ENCODE peak calls at places on chromosomes 11 and 22, in six cellular contexts. One of them, this sample, is unnamed.

GRCh38 chr11:67698247-67698646 is 23.8 kb upstream of the ALDH3B2 start:
- DNase-seq in GM23248: peak
- DNase-seq in PC-3: no peak
- DNase-seq in HCT116: peak
- DNase-seq in neuronal stem cell: no peak
- DNase-seq in IMR-90: no peak
- DNase-seq in this sample: peak

GRCh38 chr11:86103808-86104207 is 34.9 kb upstream of the PICALM start:
- DNase-seq in IMR-90: peak
- DNase-seq in neuronal stem cell: no peak
- DNase-seq in GM23248: no peak
- DNase-seq in HCT116: no peak
- DNase-seq in PC-3: peak
- DNase-seq in this sample: no peak

GRCh38 chr11:28621648-28622215 is 513.5 kb downstream of the METTL15 start:
- DNase-seq in GM23248: peak
- DNase-seq in neuronal stem cell: no peak
- DNase-seq in IMR-90: peak
- DNase-seq in PC-3: no peak
- DNase-seq in HCT116: no peak
- DNase-seq in this sample: no peak

GRCh38 chr22:38481871-38482332 is 14.0 kb downstream of the KDELR3 start:
- DNase-seq in IMR-90: no peak
- DNase-seq in HCT116: no peak
- DNase-seq in PC-3: no peak
- DNase-seq in neuronal stem cell: no peak
- DNase-seq in GM23248: no peak
- DNase-seq in this sample: peak

GRCh38 chr11:66668653-66669430 is 8.8 kb downstream of the RBM4B start:
- DNase-seq in GM23248: no peak
- DNase-seq in HCT116: no peak
- DNase-seq in PC-3: no peak
- DNase-seq in IMR-90: no peak
- DNase-seq in neuronal stem cell: no peak
- DNase-seq in this sample: no peak

GRCh38 chr11:65277878-65278277 is 16.1 kb downstream of the POLA2 start:
- DNase-seq in IMR-90: no peak
- DNase-seq in GM23248: no peak
- DNase-seq in PC-3: no peak
- DNase-seq in HCT116: no peak
- DNase-seq in neuronal stem cell: no peak
- DNase-seq in this sample: no peak

GRCh38 chr22:40560551-40560950 is 76.0 kb downstream of the MRTFA start:
- DNase-seq in IMR-90: peak
- DNase-seq in neuronal stem cell: no peak
- DNase-seq in HCT116: no peak
- DNase-seq in GM23248: peak
- DNase-seq in PC-3: no peak
- DNase-seq in this sample: no peak

GRCh38 chr11:64035581-64035980 is at the start of gene FLRT1:
- DNase-seq in IMR-90: no peak
- DNase-seq in PC-3: no peak
- DNase-seq in GM23248: peak
- DNase-seq in HCT116: no peak
- DNase-seq in neuronal stem cell: no peak
- DNase-seq in this sample: no peak

GRCh38 chr22:44664149-44664548 is 37.9 kb upstream of the PRR5 start:
- DNase-seq in neuronal stem cell: no peak
- DNase-seq in HCT116: no peak
- DNase-seq in IMR-90: peak
- DNase-seq in PC-3: no peak
- DNase-seq in GM23248: no peak
- DNase-seq in this sample: no peak

GRCh38 chr11:65584102-65584501 is 8.2 kb downstream of the EHBP1L1 start:
- DNase-seq in neuronal stem cell: no peak
- DNase-seq in IMR-90: no peak
- DNase-seq in PC-3: no peak
- DNase-seq in HCT116: no peak
- DNase-seq in GM23248: no peak
- DNase-seq in this sample: no peak

GRCh38 chr11:35484435-35484834 is 41.0 kb downstream of the PAMR1 start:
- DNase-seq in HCT116: no peak
- DNase-seq in IMR-90: peak
- DNase-seq in PC-3: peak
- DNase-seq in neuronal stem cell: no peak
- DNase-seq in GM23248: peak
- DNase-seq in this sample: no peak

GRCh38 chr11:20090654-20091374 is 69.5 kb downstream of the DBX1 start:
- DNase-seq in IMR-90: no peak
- DNase-seq in HCT116: no peak
- DNase-seq in GM23248: no peak
- DNase-seq in neuronal stem cell: no peak
- DNase-seq in PC-3: no peak
- DNase-seq in this sample: no peak

GRCh38 chr11:123407124-123407995 is 22.7 kb upstream of the GRAMD1B start:
- DNase-seq in HCT116: peak
- DNase-seq in neuronal stem cell: peak
- DNase-seq in PC-3: peak
- DNase-seq in IMR-90: peak
- DNase-seq in GM23248: peak
- DNase-seq in this sample: peak

GRCh38 chr11:8477680-8478079 is 116.3 kb downstream of the STK33 start:
- DNase-seq in IMR-90: no peak
- DNase-seq in HCT116: no peak
- DNase-seq in GM23248: no peak
- DNase-seq in PC-3: no peak
- DNase-seq in neuronal stem cell: no peak
- DNase-seq in this sample: no peak

GRCh38 chr11:11038339-11039248 is 180.7 kb upstream of the ZBED5 start:
- DNase-seq in GM23248: no peak
- DNase-seq in HCT116: no peak
- DNase-seq in IMR-90: no peak
- DNase-seq in neuronal stem cell: no peak
- DNase-seq in PC-3: no peak
- DNase-seq in this sample: no peak

GRCh38 chr22:49305966-49306631 is 521.6 kb downstream of the BRD1 start:
- DNase-seq in IMR-90: no peak
- DNase-seq in HCT116: no peak
- DNase-seq in GM23248: no peak
- DNase-seq in PC-3: no peak
- DNase-seq in neuronal stem cell: no peak
- DNase-seq in this sample: peak

GRCh38 chr22:29011200-29011867 is 50.3 kb downstream of the C22orf31 start:
- DNase-seq in HCT116: no peak
- DNase-seq in GM23248: no peak
- DNase-seq in IMR-90: no peak
- DNase-seq in neuronal stem cell: peak
- DNase-seq in PC-3: no peak
- DNase-seq in this sample: peak

GRCh38 chr11:62804310-62805043 is 763 bp downstream of the NXF1 start:
- DNase-seq in GM23248: peak
- DNase-seq in HCT116: no peak
- DNase-seq in IMR-90: peak
- DNase-seq in neuronal stem cell: no peak
- DNase-seq in PC-3: peak
- DNase-seq in this sample: no peak

GRCh38 chr11:94128171-94128745 is 383 bp upstream of the PANX1 start:
- DNase-seq in GM23248: peak
- DNase-seq in IMR-90: no peak
- DNase-seq in neuronal stem cell: no peak
- DNase-seq in PC-3: no peak
- DNase-seq in HCT116: no peak
- DNase-seq in this sample: no peak

DNA sequence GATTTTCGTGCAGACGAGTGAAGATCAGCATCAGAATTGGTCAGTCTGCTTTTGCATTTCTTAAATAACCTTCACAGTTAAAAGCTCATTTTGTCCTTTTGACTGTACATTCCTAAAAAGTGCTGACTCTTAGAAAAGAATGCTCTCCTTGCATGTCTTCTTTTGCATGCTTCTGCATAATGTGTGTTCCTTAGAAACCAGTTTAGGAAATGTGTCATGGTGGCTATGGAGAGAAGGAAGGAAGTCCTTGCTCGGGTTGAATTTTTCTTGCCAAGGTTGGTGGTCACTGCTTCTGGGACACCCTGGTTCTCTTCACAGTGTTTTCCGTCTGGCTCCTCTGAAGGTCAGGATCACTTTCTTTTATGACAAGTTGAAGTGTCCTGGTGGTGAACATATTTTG is 6.8 kb downstream of the AP2A2 start:
- DNase-seq in GM23248: peak
- DNase-seq in neuronal stem cell: no peak
- DNase-seq in IMR-90: no peak
- DNase-seq in HCT116: no peak
- DNase-seq in PC-3: no peak
- DNase-seq in this sample: no peak
- H3K9ac ChIP-seq in GM23248: no peak
- H3K9ac ChIP-seq in neuronal stem cell: no peak
- H3K9ac ChIP-seq in IMR-90: no peak
- H3K9ac ChIP-seq in HCT116: no peak
- H3K9ac ChIP-seq in PC-3: no peak
- H3K9ac ChIP-seq in this sample: no peak

DNA sequence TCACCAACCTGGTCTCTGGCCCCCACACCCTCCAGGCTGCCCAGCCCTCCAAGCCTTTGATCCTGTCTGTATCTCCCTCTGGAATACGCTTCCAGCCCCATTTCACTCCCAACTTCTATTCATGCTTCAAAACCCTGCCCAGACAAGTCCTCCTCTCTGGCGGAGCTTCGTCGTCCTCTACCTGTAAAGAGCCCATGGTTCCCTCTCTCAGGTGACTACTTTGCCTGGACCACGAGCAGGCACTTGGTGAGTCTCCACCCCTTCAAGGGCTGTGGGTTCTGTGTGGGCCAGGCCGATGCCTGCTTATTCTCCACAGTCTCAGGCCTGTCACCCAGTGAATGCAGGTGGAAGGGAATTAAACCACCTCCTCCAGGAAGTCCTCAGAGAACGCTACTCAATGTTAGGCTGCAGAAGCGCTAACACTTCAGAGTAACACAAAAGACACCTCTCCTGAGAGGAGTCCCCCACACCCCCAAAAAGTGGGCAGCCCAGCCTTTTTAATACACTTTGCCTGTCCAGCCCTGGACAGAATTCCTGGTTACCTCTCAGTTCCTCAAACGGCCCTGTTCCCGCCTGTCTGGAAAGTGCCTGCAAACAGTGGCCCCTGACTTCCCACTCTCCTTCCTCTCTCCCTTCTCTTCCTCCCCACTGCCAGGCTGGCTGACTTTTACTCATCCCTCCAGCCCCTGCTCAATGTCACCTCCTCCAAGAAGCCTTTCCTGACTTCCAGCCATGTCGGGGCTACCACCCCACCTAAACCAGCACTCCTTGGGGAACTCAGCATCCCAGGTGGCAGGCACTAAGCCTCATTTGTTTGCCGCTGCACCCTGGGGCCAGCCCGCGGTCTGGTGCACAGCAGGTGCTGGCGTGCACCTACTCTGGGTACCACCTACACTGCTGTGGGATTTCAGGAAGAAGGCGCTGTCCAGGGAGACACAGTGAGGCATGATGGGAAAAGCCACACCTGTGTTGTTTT is 9.0 kb downstream of the RAC2 start:
- DNase-seq in IMR-90: no peak
- DNase-seq in PC-3: no peak
- DNase-seq in HCT116: no peak
- DNase-seq in GM23248: no peak
- DNase-seq in neuronal stem cell: no peak
- DNase-seq in this sample: peak
- H3K9ac ChIP-seq in IMR-90: no peak
- H3K9ac ChIP-seq in PC-3: no peak
- H3K9ac ChIP-seq in HCT116: peak
- H3K9ac ChIP-seq in GM23248: no peak
- H3K9ac ChIP-seq in neuronal stem cell: no peak
- H3K9ac ChIP-seq in this sample: no peak

GRCh38 chr22:17999851-18000250 is 24.5 kb downstream of the MICAL3 start:
- DNase-seq in GM23248: no peak
- DNase-seq in IMR-90: no peak
- DNase-seq in neuronal stem cell: no peak
- DNase-seq in PC-3: peak
- DNase-seq in HCT116: no peak
- DNase-seq in this sample: peak
- H3K9ac ChIP-seq in GM23248: peak
- H3K9ac ChIP-seq in IMR-90: peak
- H3K9ac ChIP-seq in neuronal stem cell: no peak
- H3K9ac ChIP-seq in PC-3: peak
- H3K9ac ChIP-seq in HCT116: peak
- H3K9ac ChIP-seq in this sample: no peak

DNA sequence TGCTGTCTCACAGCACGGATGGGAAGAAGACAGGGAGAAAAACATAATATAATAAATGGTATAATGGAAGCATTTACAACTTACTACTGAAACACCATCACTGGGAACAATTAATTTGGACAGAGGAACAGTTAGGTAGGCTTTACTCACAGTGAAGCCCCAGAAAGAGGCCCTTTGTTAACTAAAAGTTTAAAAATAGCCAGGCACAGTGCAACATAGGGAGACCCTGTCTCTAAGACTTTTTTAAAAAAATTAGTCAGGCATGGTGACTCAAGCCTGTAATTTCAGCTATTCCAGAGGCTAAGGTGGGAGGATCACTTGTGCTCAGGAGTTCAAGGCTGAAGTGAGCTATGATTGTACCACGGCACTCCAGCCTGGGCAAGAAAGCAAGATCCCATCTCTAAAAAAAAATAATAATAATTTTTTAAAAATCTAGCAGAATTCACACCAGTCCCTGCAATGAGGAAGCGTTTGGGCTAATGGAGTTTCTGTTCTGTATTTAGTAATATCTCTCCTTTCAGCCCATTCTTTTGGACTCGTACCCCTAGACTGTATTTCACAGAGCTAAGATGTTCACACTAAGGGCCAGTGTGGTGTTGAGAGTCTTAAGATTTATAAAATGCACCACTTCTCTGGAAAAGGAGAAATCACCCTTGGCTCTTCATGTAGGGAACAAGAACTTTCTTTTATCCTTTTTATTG is 275.5 kb downstream of the SOX6 start:
- DNase-seq in IMR-90: peak
- DNase-seq in HCT116: no peak
- DNase-seq in PC-3: no peak
- DNase-seq in GM23248: no peak
- DNase-seq in neuronal stem cell: no peak
- DNase-seq in this sample: no peak
- H3K9ac ChIP-seq in IMR-90: no peak
- H3K9ac ChIP-seq in HCT116: no peak
- H3K9ac ChIP-seq in PC-3: no peak
- H3K9ac ChIP-seq in GM23248: no peak
- H3K9ac ChIP-seq in neuronal stem cell: no peak
- H3K9ac ChIP-seq in this sample: no peak

GRCh38 chr11:12173111-12173510 is 62.7 kb downstream of the MICAL2 start:
- DNase-seq in HCT116: no peak
- DNase-seq in IMR-90: no peak
- DNase-seq in neuronal stem cell: no peak
- DNase-seq in GM23248: no peak
- DNase-seq in PC-3: no peak
- DNase-seq in this sample: no peak
- H3K9ac ChIP-seq in HCT116: peak
- H3K9ac ChIP-seq in IMR-90: no peak
- H3K9ac ChIP-seq in neuronal stem cell: no peak
- H3K9ac ChIP-seq in GM23248: no peak
- H3K9ac ChIP-seq in PC-3: peak
- H3K9ac ChIP-seq in this sample: no peak